ENCODE peak calls at places on chromosomes 13 and 19, in five cellular contexts. K, J, N, F and M are unnamed samples.

GRCh38 chr13:42396501-42396900 is 124.5 kb downstream of the AKAP11 start:
- DNase-seq in F (no peak), N (no peak), J (no peak), K (peak; percentile 18), M (no peak)

GRCh38 chr13:72125561-72125960 is 258.6 kb upstream of the DACH1 start:
- DNase-seq in N (no peak), J (no peak), K (peak; percentile 86), F (no peak), M (no peak)

GRCh38 chr19:33863436-33863835 is 66.8 kb downstream of the KCTD15 start:
- DNase-seq in F (no peak), J (peak; percentile 11), N (no peak), K (no peak), M (no peak)

GRCh38 chr19:51884713-51885112 is 3.0 kb downstream of the ZNF577 start:
- DNase-seq in N (no peak), K (no peak), J (no peak), F (no peak), M (no peak)

GRCh38 chr19:23345838-23346237 is 49.4 kb downstream of the ZNF91 start:
- DNase-seq in K (no peak), F (no peak), N (no peak), J (no peak), M (no peak)

GRCh38 chr19:17842663-17843313 is 5.0 kb downstream of the JAK3 start:
- DNase-seq in F (no peak), K (no peak), N (no peak), J (no peak), M (no peak)

GRCh38 chr13:46622013-46622917 is 69.3 kb downstream of the LRCH1 start:
- DNase-seq in F (no peak), J (no peak), K (no peak), N (no peak), M (no peak)

GRCh38 chr13:100674363-100674847 is at the start of gene TMTC4:
- DNase-seq in K (no peak), J (no peak), F (no peak), N (no peak), M (no peak)

GRCh38 chr13:101838305-101838835 is 385.9 kb downstream of the ITGBL1 start:
- DNase-seq in F (no peak), N (no peak), K (no peak), J (no peak), M (no peak)

GRCh38 chr19:46748325-46749109 is 2.3 kb upstream of the STRN4 start:
- DNase-seq in K (no peak), N (peak; percentile 78), F (no peak), J (no peak), M (no peak)

GRCh38 chr19:1608414-1609391 is 3.4 kb upstream of the UQCR11 start:
- DNase-seq in J (no peak), K (no peak), F (no peak), N (no peak), M (no peak)

GRCh38 chr13:24747248-24748151 is 16.5 kb upstream of the RNF17 start:
- DNase-seq in N (no peak), J (no peak), F (no peak), K (peak; percentile 40), M (no peak)

GRCh38 chr19:12994701-12995595 is at the start of gene NFIX:
- DNase-seq in F (peak; percentile 73), N (peak; percentile 78), K (peak; percentile 62), J (no peak), M (no peak)

GRCh38 chr13:31168166-31168565 is 6.5 kb upstream of the HSPH1 start:
- DNase-seq in N (no peak), K (no peak), F (no peak), J (no peak), M (no peak)

GRCh38 chr13:72290962-72291681 is 424.1 kb upstream of the DACH1 start:
- DNase-seq in F (no peak), J (no peak), K (peak; percentile 83), N (no peak), M (no peak)

GRCh38 chr19:43467730-43468129 is 2.3 kb upstream of the LYPD3 start:
- DNase-seq in N (no peak), F (no peak), K (peak; percentile 76), J (no peak), M (no peak)

GRCh38 chr19:52343548-52343947 is 7.5 kb downstream of the ZNF610 start:
- DNase-seq in F (peak; percentile 65), J (no peak), N (no peak), K (no peak), M (no peak)

GRCh38 chr13:91904597-91904996 is 506.2 kb downstream of the GPC5 start:
- DNase-seq in K (no peak), J (no peak), N (no peak), F (no peak), M (no peak)

GRCh38 chr13:73803997-73804396 is 330.2 kb downstream of the KLF12 start:
- DNase-seq in N (no peak), K (peak; percentile 56), J (no peak), F (no peak), M (no peak)

GRCh38 chr19:2949939-2950285 is 5.1 kb upstream of the ZNF77 start:
- DNase-seq in J (no peak), K (no peak), N (no peak), F (peak; percentile 67), M (peak; percentile 28)

GRCh38 chr19:18657590-18658365 is 20.9 kb downstream of the KLHL26 start:
- DNase-seq in K (no peak), F (peak; percentile 85), J (no peak), N (no peak), M (peak; percentile 17)

GRCh38 chr19:54317965-54318240 is 4.9 kb upstream of the LILRA5 start:
- DNase-seq in J (no peak), N (no peak), F (no peak), K (no peak), M (no peak)

GRCh38 chr13:112842931-112843391 is 126.1 kb upstream of the MCF2L start:
- DNase-seq in J (no peak), F (no peak), K (no peak), N (no peak), M (peak; percentile 43)

GRCh38 chr19:10516671-10517286 is 468 bp downstream of the S1PR5 start:
- DNase-seq in F (no peak), N (no peak), J (no peak), K (peak; percentile 50), M (no peak)
- H3K27ac ChIP-seq in F (no peak overlapping the region), N (no peak overlapping the region), J (peak overlapping the region; percentile 40), K (peak overlapping the region; percentile 6), M (no peak overlapping the region)

GRCh38 chr19:10269333-10270179 is 1.4 kb upstream of the ICAM1 start:
- DNase-seq in N (peak; percentile 93), K (peak; percentile 54), J (peak; percentile 83), F (peak; percentile 87), M (peak; percentile 47)
- H3K4me3 ChIP-seq in N (peak overlapping the region; percentile 86), K (peak overlapping the region; percentile 33), J (peak overlapping the region; percentile 59), F (peak overlapping the region; percentile 56), M (peak overlapping the region; percentile 55)

GRCh38 chr13:110373617-110374016 is 66.5 kb downstream of the COL4A2 start:
- DNase-seq in J (no peak), N (no peak), K (no peak), F (no peak), M (no peak)

GRCh38 chr13:110377178-110378175 is 70.4 kb downstream of the COL4A2 start:
- DNase-seq in J (no peak), K (no peak), F (no peak), N (no peak), M (no peak)

GRCh38 chr13:110376120-110376519 is 69.0 kb downstream of the COL4A2 start:
- DNase-seq in K (no peak), J (no peak), N (no peak), F (no peak), M (no peak)

GRCh38 chr13:110372676-110373075 is 65.6 kb downstream of the COL4A2 start:
- DNase-seq in N (no peak), K (no peak), F (no peak), J (no peak), M (no peak)

DNA sequence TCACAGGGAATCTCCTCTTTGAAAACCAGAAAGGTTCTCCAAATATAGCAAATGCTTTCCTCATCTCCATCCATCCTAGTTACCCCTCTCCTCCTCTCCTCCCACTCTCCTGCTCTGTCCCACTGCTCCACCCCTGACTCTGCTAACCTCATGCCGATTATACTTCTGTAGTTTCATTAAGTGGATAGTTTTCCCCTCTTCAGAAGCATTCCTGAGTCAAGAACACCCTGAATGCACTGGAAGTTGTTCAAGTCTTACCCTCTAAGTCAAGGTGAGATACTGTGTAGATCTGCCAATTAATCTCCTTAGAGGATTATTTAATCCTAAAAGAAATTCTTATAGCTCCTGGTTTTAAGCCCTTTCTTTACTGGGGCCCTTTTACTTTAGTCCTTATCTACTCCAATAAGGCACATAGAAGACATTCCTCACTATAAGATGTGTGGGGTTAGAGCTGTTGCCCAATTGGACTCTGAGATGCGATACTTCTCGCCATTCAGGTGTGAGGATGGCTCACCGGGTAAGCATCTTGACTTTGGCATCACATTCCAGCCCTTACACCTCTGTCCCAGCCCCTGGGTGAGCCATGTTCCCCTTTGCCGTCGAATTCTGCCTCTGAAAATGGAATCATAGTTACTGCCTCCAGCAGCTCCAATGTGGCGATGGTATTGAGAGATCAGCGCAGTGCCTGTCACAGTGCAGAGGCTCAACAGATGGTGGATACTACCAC is 67.7 kb downstream of the COL4A2 start:
- DNase-seq in N (no peak), F (no peak), J (no peak), K (no peak), M (no peak)
- H3K27ac ChIP-seq in N (no peak overlapping the region), F (peak overlapping the region; percentile 4), J (no peak overlapping the region), K (no peak overlapping the region), M (no peak overlapping the region)

DNA sequence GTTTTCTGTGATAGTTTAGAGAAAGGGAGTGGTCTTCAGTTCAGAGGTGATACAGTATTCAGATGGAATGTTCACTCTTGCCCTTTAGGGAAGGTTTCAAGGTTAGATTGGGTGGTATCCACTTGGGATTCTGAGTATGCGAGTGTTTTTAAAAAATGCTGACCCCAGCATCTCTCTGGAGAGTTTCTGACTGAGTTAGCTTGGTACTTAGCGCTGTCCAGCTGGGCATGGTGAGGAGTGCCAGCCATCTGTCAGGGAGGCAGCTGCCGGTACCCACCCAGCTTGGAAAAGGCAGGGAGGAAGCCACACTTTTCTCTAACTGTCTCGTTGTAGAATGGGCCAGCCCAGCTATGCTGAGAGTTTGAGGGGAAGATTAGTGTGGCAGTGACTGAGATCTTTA is 63.3 kb downstream of the ARHGEF7 start:
- DNase-seq in J (no peak), K (no peak), F (no peak), N (no peak), M (no peak)
- H3K4me3 ChIP-seq in J (no peak overlapping the region), K (no peak overlapping the region), F (no peak overlapping the region), N (no peak overlapping the region), M (no peak overlapping the region)

DNA sequence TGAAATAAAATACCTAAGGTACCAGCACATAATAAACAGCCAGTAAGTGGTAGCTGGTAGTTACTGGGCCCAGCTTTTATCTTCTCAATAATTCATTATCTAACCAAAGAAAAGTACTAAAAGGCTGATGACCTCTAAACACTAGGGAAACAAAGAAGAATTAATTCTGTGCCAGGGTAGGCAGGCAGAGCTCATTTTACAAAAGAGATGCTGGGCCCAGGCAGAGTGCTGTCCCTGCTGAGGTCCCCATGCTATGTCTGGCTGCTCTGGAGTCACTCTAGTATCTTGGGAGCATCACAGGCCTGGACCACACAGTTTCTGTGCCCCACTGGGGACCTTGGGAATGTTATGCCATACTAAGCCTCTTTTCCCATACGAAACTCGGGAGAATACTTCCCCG is 18.2 kb downstream of the ZNF507 start:
- DNase-seq in J (no peak), F (no peak), K (no peak), N (no peak), M (no peak)
- H3K27ac ChIP-seq in J (peak overlapping the region; percentile 95), F (peak overlapping the region; percentile 76), K (no peak overlapping the region), N (peak overlapping the region; percentile 69), M (peak overlapping the region; percentile 67)